ENCODE peak calls at places on chromosomes 2 and 18, in eight cellular contexts. One of them, this sample, is unnamed.

GRCh38 chr2:139622691-139623090 is 842.5 kb upstream of the NXPH2 start:
- DNase-seq in right cardiac atrium: no peak
- DNase-seq in HEK293T: no peak
- DNase-seq in kidney: no peak
- DNase-seq in ovary: no peak
- DNase-seq in SK-N-DZ: no peak
- DNase-seq in C1 segment of cervical spinal cord: no peak
- DNase-seq in GM13976: no peak
- DNase-seq in this sample: no peak

GRCh38 chr18:51185075-51185474 is 12.4 kb downstream of the MEX3C start:
- DNase-seq in right cardiac atrium: no peak
- DNase-seq in HEK293T: no peak
- DNase-seq in kidney: no peak
- DNase-seq in ovary: no peak
- DNase-seq in SK-N-DZ: no peak
- DNase-seq in C1 segment of cervical spinal cord: no peak
- DNase-seq in GM13976: no peak
- DNase-seq in this sample: no peak

GRCh38 chr2:204483497-204484164 is 61.6 kb upstream of the PARD3B start:
- DNase-seq in right cardiac atrium: peak
- DNase-seq in HEK293T: peak
- DNase-seq in kidney: no peak
- DNase-seq in ovary: no peak
- DNase-seq in SK-N-DZ: peak
- DNase-seq in C1 segment of cervical spinal cord: no peak
- DNase-seq in GM13976: no peak
- DNase-seq in this sample: no peak

GRCh38 chr2:216474925-216475670 is 23.5 kb upstream of the RPL37A start:
- DNase-seq in right cardiac atrium: no peak
- DNase-seq in HEK293T: no peak
- DNase-seq in kidney: peak
- DNase-seq in ovary: no peak
- DNase-seq in SK-N-DZ: no peak
- DNase-seq in C1 segment of cervical spinal cord: no peak
- DNase-seq in GM13976: peak
- DNase-seq in this sample: no peak

GRCh38 chr2:172864182-172864581 is 128.5 kb downstream of the RAPGEF4 start:
- DNase-seq in right cardiac atrium: peak
- DNase-seq in HEK293T: peak
- DNase-seq in kidney: no peak
- DNase-seq in ovary: peak
- DNase-seq in SK-N-DZ: peak
- DNase-seq in C1 segment of cervical spinal cord: no peak
- DNase-seq in GM13976: peak
- DNase-seq in this sample: peak

GRCh38 chr2:96344011-96344410 is 8.4 kb downstream of the NCAPH start:
- DNase-seq in right cardiac atrium: no peak
- DNase-seq in HEK293T: no peak
- DNase-seq in kidney: no peak
- DNase-seq in ovary: no peak
- DNase-seq in SK-N-DZ: no peak
- DNase-seq in C1 segment of cervical spinal cord: no peak
- DNase-seq in GM13976: peak
- DNase-seq in this sample: peak

GRCh38 chr2:76391663-76392062 is 680.9 kb upstream of the GCFC2 start:
- DNase-seq in right cardiac atrium: no peak
- DNase-seq in HEK293T: no peak
- DNase-seq in kidney: no peak
- DNase-seq in ovary: no peak
- DNase-seq in SK-N-DZ: no peak
- DNase-seq in C1 segment of cervical spinal cord: no peak
- DNase-seq in GM13976: no peak
- DNase-seq in this sample: no peak

GRCh38 chr18:55328301-55328700 is 259.7 kb downstream of the TCF4 start:
- DNase-seq in right cardiac atrium: no peak
- DNase-seq in HEK293T: no peak
- DNase-seq in kidney: no peak
- DNase-seq in ovary: no peak
- DNase-seq in SK-N-DZ: no peak
- DNase-seq in C1 segment of cervical spinal cord: no peak
- DNase-seq in GM13976: no peak
- DNase-seq in this sample: no peak

GRCh38 chr2:105911425-105911824 is 166.7 kb downstream of the NCK2 start:
- DNase-seq in right cardiac atrium: no peak
- DNase-seq in HEK293T: no peak
- DNase-seq in kidney: no peak
- DNase-seq in ovary: no peak
- DNase-seq in SK-N-DZ: no peak
- DNase-seq in C1 segment of cervical spinal cord: no peak
- DNase-seq in GM13976: no peak
- DNase-seq in this sample: no peak

GRCh38 chr2:74164761-74165160 is 13.9 kb downstream of the MOB1A start:
- DNase-seq in right cardiac atrium: no peak
- DNase-seq in HEK293T: no peak
- DNase-seq in kidney: no peak
- DNase-seq in ovary: no peak
- DNase-seq in SK-N-DZ: no peak
- DNase-seq in C1 segment of cervical spinal cord: no peak
- DNase-seq in GM13976: no peak
- DNase-seq in this sample: no peak

GRCh38 chr2:83051538-83052192 is 1407.4 kb downstream of the SUCLG1 start:
- DNase-seq in right cardiac atrium: no peak
- DNase-seq in HEK293T: no peak
- DNase-seq in kidney: no peak
- DNase-seq in ovary: no peak
- DNase-seq in SK-N-DZ: no peak
- DNase-seq in C1 segment of cervical spinal cord: no peak
- DNase-seq in GM13976: no peak
- DNase-seq in this sample: no peak

GRCh38 chr2:38775921-38776225 is 2.1 kb upstream of the GEMIN6 start:
- DNase-seq in right cardiac atrium: no peak
- DNase-seq in HEK293T: no peak
- DNase-seq in kidney: no peak
- DNase-seq in ovary: no peak
- DNase-seq in SK-N-DZ: no peak
- DNase-seq in C1 segment of cervical spinal cord: no peak
- DNase-seq in GM13976: no peak
- DNase-seq in this sample: no peak

GRCh38 chr2:136072616-136073015 is 45.3 kb downstream of the CXCR4 start:
- DNase-seq in right cardiac atrium: no peak
- DNase-seq in HEK293T: no peak
- DNase-seq in kidney: no peak
- DNase-seq in ovary: no peak
- DNase-seq in SK-N-DZ: no peak
- DNase-seq in C1 segment of cervical spinal cord: no peak
- DNase-seq in GM13976: no peak
- DNase-seq in this sample: no peak

GRCh38 chr2:75667884-75668283 is 21.3 kb downstream of the MRPL19 start:
- DNase-seq in right cardiac atrium: no peak
- DNase-seq in HEK293T: no peak
- DNase-seq in kidney: no peak
- DNase-seq in ovary: no peak
- DNase-seq in SK-N-DZ: no peak
- DNase-seq in C1 segment of cervical spinal cord: no peak
- DNase-seq in GM13976: no peak
- DNase-seq in this sample: no peak

GRCh38 chr2:85104228-85104627 is 29.0 kb upstream of the TCF7L1 start:
- DNase-seq in right cardiac atrium: no peak
- DNase-seq in HEK293T: no peak
- DNase-seq in kidney: no peak
- DNase-seq in ovary: no peak
- DNase-seq in SK-N-DZ: no peak
- DNase-seq in C1 segment of cervical spinal cord: no peak
- DNase-seq in GM13976: no peak
- DNase-seq in this sample: no peak

GRCh38 chr2:173126819-173127218 is 51.2 kb downstream of the MAP3K20 start:
- DNase-seq in right cardiac atrium: no peak
- DNase-seq in HEK293T: no peak
- DNase-seq in kidney: no peak
- DNase-seq in ovary: no peak
- DNase-seq in SK-N-DZ: no peak
- DNase-seq in C1 segment of cervical spinal cord: no peak
- DNase-seq in GM13976: no peak
- DNase-seq in this sample: no peak

GRCh38 chr2:149313512-149313972 is 16.8 kb upstream of the LYPD6 start:
- DNase-seq in right cardiac atrium: peak
- DNase-seq in HEK293T: peak
- DNase-seq in kidney: no peak
- DNase-seq in ovary: no peak
- DNase-seq in SK-N-DZ: peak
- DNase-seq in C1 segment of cervical spinal cord: no peak
- DNase-seq in GM13976: peak
- DNase-seq in this sample: peak

GRCh38 chr2:102520009-102520408 is 47.0 kb downstream of the SLC9A4 start:
- DNase-seq in right cardiac atrium: no peak
- DNase-seq in HEK293T: peak
- DNase-seq in kidney: no peak
- DNase-seq in ovary: no peak
- DNase-seq in SK-N-DZ: peak
- DNase-seq in C1 segment of cervical spinal cord: no peak
- DNase-seq in GM13976: peak
- DNase-seq in this sample: peak

GRCh38 chr18:62777814-62778213 is 62.5 kb downstream of the PHLPP1 start:
- DNase-seq in right cardiac atrium: no peak
- DNase-seq in HEK293T: no peak
- DNase-seq in kidney: no peak
- DNase-seq in ovary: no peak
- DNase-seq in SK-N-DZ: no peak
- DNase-seq in C1 segment of cervical spinal cord: no peak
- DNase-seq in GM13976: no peak
- DNase-seq in this sample: no peak

GRCh38 chr2:157574165-157574564 is 54.5 kb downstream of the ACVR1C start:
- DNase-seq in right cardiac atrium: no peak
- DNase-seq in HEK293T: no peak
- DNase-seq in kidney: no peak
- DNase-seq in ovary: no peak
- DNase-seq in SK-N-DZ: no peak
- DNase-seq in C1 segment of cervical spinal cord: no peak
- DNase-seq in GM13976: no peak
- DNase-seq in this sample: no peak

GRCh38 chr18:8298186-8298585 is 311.1 kb upstream of the RAB12 start:
- DNase-seq in right cardiac atrium: no peak
- DNase-seq in HEK293T: no peak
- DNase-seq in kidney: no peak
- DNase-seq in ovary: no peak
- DNase-seq in SK-N-DZ: no peak
- DNase-seq in C1 segment of cervical spinal cord: no peak
- DNase-seq in GM13976: no peak
- DNase-seq in this sample: no peak

This sample was measured in GM12864.